ENCODE peak calls at places on chromosomes 7 and 10, in four cellular contexts. One of them, this sample, is unnamed.

GRCh38 chr7:41188163-41189130 is 514.4 kb downstream of the INHBA start:
- DNase-seq in H54: peak; percentile 37
- DNase-seq in activated effector memory CD4-positive, alpha-beta T cell treated with Interleukin-2 at 50 U/mL for 16 hours: no peak
- DNase-seq in NCI-H1417 treated with DMSO at 0.1 percent for 48 hours: no peak
- DNase-seq in this sample: peak; percentile 57

GRCh38 chr7:16210171-16210570 is 211.2 kb downstream of the CRPPA start:
- DNase-seq in activated effector memory CD4-positive, alpha-beta T cell treated with Interleukin-2 at 50 U/mL for 16 hours: no peak
- DNase-seq in NCI-H1417 treated with DMSO at 0.1 percent for 48 hours: no peak
- DNase-seq in H54: no peak
- DNase-seq in this sample: no peak

GRCh38 chr7:159136846-159137245 is 7.8 kb downstream of the VIPR2 start:
- DNase-seq in NCI-H1417 treated with DMSO at 0.1 percent for 48 hours: no peak
- DNase-seq in H54: no peak
- DNase-seq in activated effector memory CD4-positive, alpha-beta T cell treated with Interleukin-2 at 50 U/mL for 16 hours: no peak
- DNase-seq in this sample: no peak

GRCh38 chr10:92756233-92757065 is 66.7 kb downstream of the HHEX start:
- DNase-seq in H54: no peak
- DNase-seq in activated effector memory CD4-positive, alpha-beta T cell treated with Interleukin-2 at 50 U/mL for 16 hours: no peak
- DNase-seq in NCI-H1417 treated with DMSO at 0.1 percent for 48 hours: no peak
- DNase-seq in this sample: no peak

GRCh38 chr7:14504134-14504533 is 398.4 kb downstream of the DGKB start:
- DNase-seq in activated effector memory CD4-positive, alpha-beta T cell treated with Interleukin-2 at 50 U/mL for 16 hours: no peak
- DNase-seq in H54: no peak
- DNase-seq in NCI-H1417 treated with DMSO at 0.1 percent for 48 hours: no peak
- DNase-seq in this sample: no peak

GRCh38 chr7:55288070-55288824 is 76.9 kb upstream of the LANCL2 start:
- DNase-seq in NCI-H1417 treated with DMSO at 0.1 percent for 48 hours: no peak
- DNase-seq in H54: no peak
- DNase-seq in activated effector memory CD4-positive, alpha-beta T cell treated with Interleukin-2 at 50 U/mL for 16 hours: no peak
- DNase-seq in this sample: peak; percentile 19

GRCh38 chr7:125059861-125060456 is 130.3 kb upstream of the POT1 start:
- DNase-seq in NCI-H1417 treated with DMSO at 0.1 percent for 48 hours: no peak
- DNase-seq in activated effector memory CD4-positive, alpha-beta T cell treated with Interleukin-2 at 50 U/mL for 16 hours: no peak
- DNase-seq in H54: no peak
- DNase-seq in this sample: peak; percentile 3

GRCh38 chr7:44057181-44057848 is 8.1 kb downstream of the PGAM2 start:
- DNase-seq in activated effector memory CD4-positive, alpha-beta T cell treated with Interleukin-2 at 50 U/mL for 16 hours: no peak
- DNase-seq in NCI-H1417 treated with DMSO at 0.1 percent for 48 hours: no peak
- DNase-seq in H54: no peak
- DNase-seq in this sample: no peak

GRCh38 chr10:114233432-114233831 is 5.6 kb upstream of the VWA2 start:
- DNase-seq in H54: no peak
- DNase-seq in activated effector memory CD4-positive, alpha-beta T cell treated with Interleukin-2 at 50 U/mL for 16 hours: no peak
- DNase-seq in NCI-H1417 treated with DMSO at 0.1 percent for 48 hours: no peak
- DNase-seq in this sample: no peak

GRCh38 chr7:96786261-96786997 is 76.8 kb upstream of the SEM1 start:
- DNase-seq in NCI-H1417 treated with DMSO at 0.1 percent for 48 hours: no peak
- DNase-seq in H54: no peak
- DNase-seq in activated effector memory CD4-positive, alpha-beta T cell treated with Interleukin-2 at 50 U/mL for 16 hours: no peak
- DNase-seq in this sample: no peak

GRCh38 chr7:49597805-49598204 is 175.6 kb upstream of the VWC2 start:
- DNase-seq in activated effector memory CD4-positive, alpha-beta T cell treated with Interleukin-2 at 50 U/mL for 16 hours: no peak
- DNase-seq in NCI-H1417 treated with DMSO at 0.1 percent for 48 hours: no peak
- DNase-seq in H54: no peak
- DNase-seq in this sample: no peak

GRCh38 chr7:2838451-2838850 is 5.7 kb downstream of the GNA12 start:
- DNase-seq in H54: no peak
- DNase-seq in activated effector memory CD4-positive, alpha-beta T cell treated with Interleukin-2 at 50 U/mL for 16 hours: no peak
- DNase-seq in NCI-H1417 treated with DMSO at 0.1 percent for 48 hours: no peak
- DNase-seq in this sample: no peak

GRCh38 chr7:28674359-28674782 is 262.1 kb downstream of the CREB5 start:
- DNase-seq in activated effector memory CD4-positive, alpha-beta T cell treated with Interleukin-2 at 50 U/mL for 16 hours: no peak
- DNase-seq in H54: peak; percentile 45
- DNase-seq in NCI-H1417 treated with DMSO at 0.1 percent for 48 hours: no peak
- DNase-seq in this sample: no peak

GRCh38 chr10:22252286-22252800 is 34.5 kb upstream of the EBLN1 start:
- DNase-seq in NCI-H1417 treated with DMSO at 0.1 percent for 48 hours: no peak
- DNase-seq in H54: no peak
- DNase-seq in activated effector memory CD4-positive, alpha-beta T cell treated with Interleukin-2 at 50 U/mL for 16 hours: peak; percentile 46
- DNase-seq in this sample: no peak

GRCh38 chr10:54607983-54608382 is 193.0 kb downstream of the PCDH15 start:
- DNase-seq in H54: no peak
- DNase-seq in activated effector memory CD4-positive, alpha-beta T cell treated with Interleukin-2 at 50 U/mL for 16 hours: no peak
- DNase-seq in NCI-H1417 treated with DMSO at 0.1 percent for 48 hours: no peak
- DNase-seq in this sample: no peak

GRCh38 chr10:86361134-86362128 is 5.2 kb downstream of the GRID1 start:
- DNase-seq in NCI-H1417 treated with DMSO at 0.1 percent for 48 hours: no peak
- DNase-seq in H54: no peak
- DNase-seq in activated effector memory CD4-positive, alpha-beta T cell treated with Interleukin-2 at 50 U/mL for 16 hours: no peak
- DNase-seq in this sample: no peak

GRCh38 chr10:22714524-22715289 is at the start of gene PIP4K2A:
- DNase-seq in NCI-H1417 treated with DMSO at 0.1 percent for 48 hours: no peak
- DNase-seq in H54: peak; percentile 76
- DNase-seq in activated effector memory CD4-positive, alpha-beta T cell treated with Interleukin-2 at 50 U/mL for 16 hours: peak; percentile 66
- DNase-seq in this sample: peak; percentile 64

GRCh38 chr7:89246196-89246595 is 450.7 kb upstream of the TEX47 start:
- DNase-seq in H54: no peak
- DNase-seq in NCI-H1417 treated with DMSO at 0.1 percent for 48 hours: no peak
- DNase-seq in activated effector memory CD4-positive, alpha-beta T cell treated with Interleukin-2 at 50 U/mL for 16 hours: no peak
- DNase-seq in this sample: no peak

GRCh38 chr10:86373828-86374227 is 7.2 kb upstream of the GRID1 start:
- DNase-seq in activated effector memory CD4-positive, alpha-beta T cell treated with Interleukin-2 at 50 U/mL for 16 hours: no peak
- DNase-seq in H54: no peak
- DNase-seq in NCI-H1417 treated with DMSO at 0.1 percent for 48 hours: no peak
- DNase-seq in this sample: no peak

GRCh38 chr10:117318909-117319308 is 56.3 kb downstream of the PDZD8 start:
- DNase-seq in NCI-H1417 treated with DMSO at 0.1 percent for 48 hours: no peak
- DNase-seq in H54: no peak
- DNase-seq in activated effector memory CD4-positive, alpha-beta T cell treated with Interleukin-2 at 50 U/mL for 16 hours: no peak
- DNase-seq in this sample: no peak

GRCh38 chr7:106313456-106313891 is 28.7 kb upstream of the NAMPT start:
- DNase-seq in activated effector memory CD4-positive, alpha-beta T cell treated with Interleukin-2 at 50 U/mL for 16 hours: no peak
- DNase-seq in NCI-H1417 treated with DMSO at 0.1 percent for 48 hours: no peak
- DNase-seq in H54: peak; percentile 19
- DNase-seq in this sample: peak; percentile 17

GRCh38 chr7:138538518-138538917 is 78.5 kb downstream of the TRIM24 start:
- DNase-seq in NCI-H1417 treated with DMSO at 0.1 percent for 48 hours: no peak
- DNase-seq in H54: no peak
- DNase-seq in activated effector memory CD4-positive, alpha-beta T cell treated with Interleukin-2 at 50 U/mL for 16 hours: no peak
- DNase-seq in this sample: no peak

GRCh38 chr7:30164567-30164966 is 29.8 kb downstream of the MTURN start:
- DNase-seq in H54: peak; percentile 50
- DNase-seq in activated effector memory CD4-positive, alpha-beta T cell treated with Interleukin-2 at 50 U/mL for 16 hours: no peak
- DNase-seq in NCI-H1417 treated with DMSO at 0.1 percent for 48 hours: peak; percentile 37
- DNase-seq in this sample: peak; percentile 50

GRCh38 chr7:116930156-116930913 is 23.0 kb upstream of the ST7 start:
- DNase-seq in activated effector memory CD4-positive, alpha-beta T cell treated with Interleukin-2 at 50 U/mL for 16 hours: peak; percentile 57
- DNase-seq in NCI-H1417 treated with DMSO at 0.1 percent for 48 hours: peak; percentile 18
- DNase-seq in H54: peak; percentile 43
- DNase-seq in this sample: peak; percentile 47

GRCh38 chr10:11793762-11794479 is 29.2 kb upstream of the PROSER2 start:
- DNase-seq in activated effector memory CD4-positive, alpha-beta T cell treated with Interleukin-2 at 50 U/mL for 16 hours: no peak
- DNase-seq in NCI-H1417 treated with DMSO at 0.1 percent for 48 hours: no peak
- DNase-seq in H54: peak; percentile 94
- DNase-seq in this sample: no peak

GRCh38 chr10:19817251-19818046 is 1.2 kb downstream of the PLXDC2 start:
- DNase-seq in H54: no peak
- DNase-seq in activated effector memory CD4-positive, alpha-beta T cell treated with Interleukin-2 at 50 U/mL for 16 hours: no peak
- DNase-seq in NCI-H1417 treated with DMSO at 0.1 percent for 48 hours: no peak
- DNase-seq in this sample: no peak

GRCh38 chr7:106377847-106378361 is 93.1 kb upstream of the NAMPT start:
- DNase-seq in activated effector memory CD4-positive, alpha-beta T cell treated with Interleukin-2 at 50 U/mL for 16 hours: no peak
- DNase-seq in NCI-H1417 treated with DMSO at 0.1 percent for 48 hours: no peak
- DNase-seq in H54: no peak
- DNase-seq in this sample: no peak

GRCh38 chr7:147586526-147586925 is 1004.0 kb upstream of the C7orf33 start:
- DNase-seq in activated effector memory CD4-positive, alpha-beta T cell treated with Interleukin-2 at 50 U/mL for 16 hours: no peak
- DNase-seq in NCI-H1417 treated with DMSO at 0.1 percent for 48 hours: no peak
- DNase-seq in H54: no peak
- DNase-seq in this sample: no peak

GRCh38 chr7:146982482-146982881 is 865.9 kb downstream of the CNTNAP2 start:
- DNase-seq in activated effector memory CD4-positive, alpha-beta T cell treated with Interleukin-2 at 50 U/mL for 16 hours: no peak
- DNase-seq in NCI-H1417 treated with DMSO at 0.1 percent for 48 hours: no peak
- DNase-seq in H54: no peak
- DNase-seq in this sample: no peak

GRCh38 chr7:131897016-131897789 is 340.8 kb upstream of the PODXL start:
- DNase-seq in activated effector memory CD4-positive, alpha-beta T cell treated with Interleukin-2 at 50 U/mL for 16 hours: no peak
- DNase-seq in H54: peak; percentile 54
- DNase-seq in NCI-H1417 treated with DMSO at 0.1 percent for 48 hours: no peak
- DNase-seq in this sample: peak; percentile 69

GRCh38 chr10:101140084-101140949 is 9.2 kb downstream of the TLX1 start:
- DNase-seq in activated effector memory CD4-positive, alpha-beta T cell treated with Interleukin-2 at 50 U/mL for 16 hours: no peak
- DNase-seq in H54: no peak
- DNase-seq in NCI-H1417 treated with DMSO at 0.1 percent for 48 hours: no peak
- DNase-seq in this sample: no peak

GRCh38 chr7:139231513-139232376 is 708 bp downstream of the UBN2 start:
- DNase-seq in activated effector memory CD4-positive, alpha-beta T cell treated with Interleukin-2 at 50 U/mL for 16 hours: peak; percentile 8
- DNase-seq in NCI-H1417 treated with DMSO at 0.1 percent for 48 hours: no peak
- DNase-seq in H54: peak; percentile 26
- DNase-seq in this sample: no peak

GRCh38 chr7:80134536-80135305 is at the start of gene GNAI1:
- DNase-seq in activated effector memory CD4-positive, alpha-beta T cell treated with Interleukin-2 at 50 U/mL for 16 hours: no peak
- DNase-seq in NCI-H1417 treated with DMSO at 0.1 percent for 48 hours: peak; percentile 31
- DNase-seq in H54: peak; percentile 67
- DNase-seq in this sample: peak; percentile 67

GRCh38 chr10:70715853-70716795 is 43.8 kb downstream of the ADAMTS14 start:
- DNase-seq in NCI-H1417 treated with DMSO at 0.1 percent for 48 hours: peak; percentile 27
- DNase-seq in H54: peak; percentile 62
- DNase-seq in activated effector memory CD4-positive, alpha-beta T cell treated with Interleukin-2 at 50 U/mL for 16 hours: no peak
- DNase-seq in this sample: no peak

GRCh38 chr10:818010-818409 is 113.5 kb downstream of the LARP4B start:
- DNase-seq in H54: no peak
- DNase-seq in activated effector memory CD4-positive, alpha-beta T cell treated with Interleukin-2 at 50 U/mL for 16 hours: no peak
- DNase-seq in NCI-H1417 treated with DMSO at 0.1 percent for 48 hours: no peak
- DNase-seq in this sample: no peak

GRCh38 chr10:119005377-119006043 is 24.0 kb upstream of the NANOS1 start:
- DNase-seq in NCI-H1417 treated with DMSO at 0.1 percent for 48 hours: no peak
- DNase-seq in activated effector memory CD4-positive, alpha-beta T cell treated with Interleukin-2 at 50 U/mL for 16 hours: no peak
- DNase-seq in H54: no peak
- DNase-seq in this sample: no peak

This sample was measured in stromal cell of bone marrow.